ENCODE peak calls at places on chromosomes 1 and 21, in five cellular contexts. K, C, S, V and L are unnamed samples.

GRCh38 chr1:81254068-81254467 is 546.7 kb upstream of the ADGRL2 start:
- DNase-seq in S (no peak), C (no peak), V (no peak), K (no peak), L (no peak)

GRCh38 chr1:12384836-12385456 is 155.1 kb downstream of the VPS13D start:
- DNase-seq in K (no peak), C (no peak), S (no peak), V (no peak), L (no peak)

GRCh38 chr1:23719162-23719820 is 24.0 kb upstream of the ELOA start:
- DNase-seq in K (no peak), S (no peak), V (peak), C (no peak), L (no peak)

GRCh38 chr1:197745911-197746310 is 29.4 kb downstream of the DENND1B start:
- DNase-seq in V (no peak), C (no peak), S (no peak), K (no peak), L (no peak)

GRCh38 chr1:54809496-54810074 is 8.5 kb upstream of the TTC22 start:
- DNase-seq in S (no peak), C (no peak), V (no peak), K (no peak), L (no peak)

GRCh38 chr1:24888971-24889670 is 41.0 kb downstream of the RUNX3 start:
- DNase-seq in C (no peak), K (no peak), V (peak), S (no peak), L (peak)

GRCh38 chr1:11320153-11320936 is 47.3 kb downstream of the UBIAD1 start:
- DNase-seq in S (peak), C (peak), V (no peak), K (no peak), L (no peak)

GRCh38 chr1:41122851-41123518 is 101.5 kb upstream of the SLFNL1 start:
- DNase-seq in K (no peak), V (peak), C (no peak), S (no peak), L (peak)

GRCh38 chr1:221543529-221544120 is 198.3 kb downstream of the DUSP10 start:
- DNase-seq in K (no peak), V (peak), C (no peak), S (no peak), L (no peak)

GRCh38 chr1:185798505-185798904 is 64.3 kb downstream of the HMCN1 start:
- DNase-seq in C (no peak), V (no peak), S (no peak), K (no peak), L (no peak)

GRCh38 chr1:206809504-206810084 is 37.3 kb upstream of the IL10 start:
- DNase-seq in V (peak), K (no peak), C (no peak), S (no peak), L (no peak)

GRCh38 chr1:22100168-22100567 is 42.7 kb downstream of the WNT4 start:
- DNase-seq in K (no peak), V (no peak), S (no peak), C (no peak), L (no peak)

GRCh38 chr1:246497331-246497915 is 9.7 kb downstream of the SMYD3 start:
- DNase-seq in S (no peak), C (no peak), V (peak), K (peak), L (no peak)

GRCh38 chr1:20158358-20159070 is 19.4 kb downstream of the PLA2G2F start:
- DNase-seq in C (no peak), K (no peak), V (no peak), S (no peak), L (peak)

GRCh38 chr1:10901894-10902805 is 105.7 kb upstream of the CASZ1 start:
- DNase-seq in C (no peak), V (no peak), K (no peak), S (no peak), L (peak)

GRCh38 chr1:15005116-15005515 is 148.4 kb upstream of the TMEM51 start:
- DNase-seq in K (no peak), S (no peak), V (no peak), C (no peak), L (no peak)

GRCh38 chr1:94725566-94725965 is 94.6 kb upstream of the SLC44A3 start:
- DNase-seq in V (peak), S (no peak), K (no peak), C (no peak), L (peak)

GRCh38 chr1:216531308-216532239 is 108.3 kb upstream of the USH2A start:
- DNase-seq in S (no peak), K (no peak), C (no peak), V (peak), L (peak)

GRCh38 chr1:108050911-108051624 is 86.1 kb upstream of the VAV3 start:
- DNase-seq in S (no peak), K (no peak), C (no peak), V (no peak), L (no peak)

GRCh38 chr1:116909511-116910378 is at the start of gene PTGFRN:
- DNase-seq in S (peak), K (peak), C (peak), V (peak), L (peak)

GRCh38 chr1:225987491-225988316 is 11.4 kb downstream of the SDE2 start:
- DNase-seq in K (no peak), S (no peak), V (peak), C (no peak), L (no peak)

GRCh38 chr1:10537082-10537766 is 62.5 kb downstream of the PEX14 start:
- DNase-seq in V (no peak), S (no peak), K (no peak), C (no peak), L (no peak)

GRCh38 chr1:18743233-18743632 is 112.6 kb downstream of the PAX7 start:
- DNase-seq in V (no peak), S (no peak), C (peak), K (no peak), L (no peak)

GRCh38 chr1:230261918-230262650 is 164.0 kb downstream of the PGBD5 start:
- DNase-seq in C (no peak), V (no peak), K (no peak), S (no peak), L (no peak)

GRCh38 chr1:65066379-65066765 is 81.6 kb upstream of the AK4 start:
- DNase-seq in C (no peak), K (peak), S (no peak), V (no peak), L (peak)

GRCh38 chr1:25765910-25766645 is 33.9 kb upstream of the SELENON start:
- DNase-seq in V (no peak), C (no peak), S (no peak), K (no peak), L (no peak)

GRCh38 chr1:107135466-107135865 is 5.4 kb upstream of the NTNG1 start:
- DNase-seq in S (no peak), C (peak), V (peak), K (peak), L (peak)

GRCh38 chr1:177088974-177089373 is 75.5 kb downstream of the ASTN1 start:
- DNase-seq in K (peak), V (no peak), C (no peak), S (no peak), L (no peak)

GRCh38 chr1:178774263-178774662 is 49.2 kb downstream of the RALGPS2 start:
- DNase-seq in S (no peak), C (no peak), K (no peak), V (peak), L (no peak)

GRCh38 chr1:231359113-231359512 is 21.0 kb downstream of the SPRTN start:
- DNase-seq in K (no peak), V (peak), S (no peak), C (no peak), L (peak)

GRCh38 chr1:55007626-55008025 is 8.9 kb downstream of the BSND start:
- DNase-seq in V (peak), K (no peak), C (no peak), S (no peak), L (no peak)

GRCh38 chr1:16677552-16678423 is 11.0 kb upstream of the RNU1-3 start:
- DNase-seq in V (peak), C (peak), S (no peak), K (peak), L (peak)

GRCh38 chr1:1318131-1318652 is 6.3 kb downstream of the INTS11 start:
- DNase-seq in V (peak), K (no peak), S (no peak), C (no peak), L (peak)

GRCh38 chr1:19888112-19888511 is 5.9 kb downstream of the OTUD3 start:
- DNase-seq in C (no peak), V (no peak), S (no peak), K (no peak), L (no peak)

GRCh38 chr21:34190576-34191301 is 117.4 kb downstream of the MRPS6 start:
- DNase-seq in S (no peak), V (peak), K (no peak), C (no peak), L (no peak)

GRCh38 chr1:238672262-238672661 is 714.1 kb upstream of the CHRM3 start:
- DNase-seq in K (no peak), C (no peak), V (no peak), S (no peak), L (no peak)

GRCh38 chr1:85230305-85230977 is 29.0 kb downstream of the C1orf52 start:
- DNase-seq in C (peak), K (no peak), V (no peak), S (no peak), L (no peak)

GRCh38 chr21:32198369-32198768 is 80.5 kb downstream of the MIS18A start:
- DNase-seq in S (no peak), V (no peak), K (no peak), C (no peak), L (no peak)
- H2BK5ac ChIP-seq in S (no peak), V (no peak), K (no peak), C (no peak), L (no peak)

GRCh38 chr1:36346741-36347370 is 23.4 kb upstream of the EVA1B start:
- DNase-seq in S (no peak), V (no peak), C (no peak), K (no peak), L (no peak)
- H2BK12ac ChIP-seq in S (no peak), V (no peak), C (no peak), K (no peak), L (no peak)

GRCh38 chr1:59421232-59421920 is 124.5 kb downstream of the FGGY start:
- DNase-seq in K (no peak), S (no peak), C (no peak), V (no peak), L (no peak)

GRCh38 chr1:59417406-59417805 is 120.5 kb downstream of the FGGY start:
- DNase-seq in C (no peak), S (no peak), K (no peak), V (no peak), L (no peak)

GRCh38 chr1:59415876-59416275 is 119.0 kb downstream of the FGGY start:
- DNase-seq in S (no peak), V (no peak), C (no peak), K (no peak), L (no peak)

GRCh38 chr1:59415286-59415850 is 118.5 kb downstream of the FGGY start:
- DNase-seq in S (no peak), V (no peak), K (no peak), C (no peak), L (no peak)

DNA sequence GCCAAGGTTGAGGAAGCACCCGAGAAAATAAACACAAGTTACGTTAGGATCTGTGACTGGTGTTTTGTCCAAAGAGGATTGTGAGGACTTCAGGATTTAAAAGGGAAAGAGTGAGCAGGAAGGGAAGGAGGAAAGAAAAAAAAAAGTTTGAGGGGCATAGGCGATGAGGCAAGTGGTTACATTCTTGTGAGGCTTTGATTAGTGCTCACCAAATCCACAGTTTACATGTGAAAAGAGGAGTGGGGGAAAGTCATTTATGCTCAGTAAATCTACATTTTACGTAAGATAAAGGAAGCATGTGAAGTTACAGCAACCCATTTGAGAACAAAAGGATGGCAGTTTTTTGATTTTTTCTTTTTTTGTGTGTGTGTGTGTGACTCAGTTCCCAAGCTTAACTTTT is 121.5 kb downstream of the FGGY start:
- DNase-seq in K (no peak), C (no peak), S (peak), V (no peak), L (no peak)
- H2BK5ac ChIP-seq in K (no peak), C (no peak), S (no peak), V (no peak), L (no peak)

GRCh38 chr1:156592158-156592909 is 758 bp downstream of the NAXE start:
- DNase-seq in S (no peak), V (no peak), C (no peak), K (no peak), L (no peak)
- H2BK12ac ChIP-seq in S (no peak), V (peak), C (no peak), K (peak), L (no peak)

GRCh38 chr21:42009018-42009830 is 936 bp downstream of the ZBTB21 start:
- DNase-seq in V (peak), S (no peak), C (peak), K (peak), L (peak)

GRCh38 chr21:42007541-42007940 is 2.6 kb downstream of the ZBTB21 start:
- DNase-seq in C (no peak), K (no peak), S (no peak), V (no peak), L (no peak)

GRCh38 chr21:42009831-42010506 is at the start of gene ZBTB21:
- DNase-seq in S (peak), C (peak), V (peak), K (peak), L (peak)

GRCh38 chr21:42004406-42005199 is 5.6 kb downstream of the ZBTB21 start:
- DNase-seq in K (no peak), C (no peak), V (no peak), S (no peak), L (peak)

DNA sequence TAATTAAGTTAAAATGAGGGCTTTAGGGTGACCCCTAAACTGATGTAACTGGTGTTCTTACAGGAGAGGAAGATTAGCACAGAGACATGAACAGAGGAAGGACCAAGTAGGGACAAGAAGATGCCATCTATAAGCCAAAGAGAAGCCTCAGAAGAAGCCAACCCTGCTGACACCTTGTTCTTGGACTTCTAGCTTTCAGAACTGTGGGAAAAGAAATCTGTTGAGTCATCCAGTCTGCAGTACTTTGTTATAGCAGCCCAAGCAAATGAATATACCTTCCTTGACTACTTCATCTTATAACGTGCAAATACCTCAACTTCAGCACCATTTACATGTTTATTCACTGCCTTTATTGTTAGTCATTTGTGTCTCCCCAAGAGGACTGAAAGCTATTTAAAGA is 3.4 kb downstream of the ZBTB21 start:
- DNase-seq in S (no peak), K (no peak), V (peak), C (no peak), L (no peak)
- H2BK5ac ChIP-seq in S (no peak), K (no peak), V (no peak), C (no peak), L (no peak)